ENCODE peak calls at places on chromosomes 12 and 14, in four cellular contexts. J is lung, F is tibial artery, U is left ventricle myocardium inferior. V is an unnamed sample.
A peak's percentile ranks its signal among the peaks of the same experiment; 100 is the strongest.

GRCh38 chr14:99602054-99602787 is 1.8 kb downstream of the CCDC85C start:
- DNase-seq in U (no peak), J (peak; percentile 41), F (no peak), V (no peak)

GRCh38 chr12:123070267-123071081 is 80.4 kb downstream of the PITPNM2 start:
- DNase-seq in U (no peak), F (no peak), J (no peak), V (no peak)

GRCh38 chr12:109736552-109737108 is 23.0 kb downstream of the FAM222A start:
- DNase-seq in J (no peak), U (peak; percentile 15), F (peak; percentile 16), V (peak; percentile 83)

GRCh38 chr12:124397807-124398577 is 103.1 kb downstream of the RFLNA start:
- DNase-seq in F (peak; percentile 66), U (no peak), J (peak; percentile 58), V (no peak)

GRCh38 chr14:105894978-105895881 is 368.8 kb downstream of the TMEM121 start:
- DNase-seq in U (peak; percentile 11), F (peak; percentile 11), J (no peak), V (no peak)

GRCh38 chr12:43104524-43104923 is 447.5 kb downstream of the ADAMTS20 start:
- DNase-seq in F (no peak), J (no peak), U (no peak), V (no peak)

GRCh38 chr14:63544641-63545234 is 1.6 kb upstream of the PPP2R5E start:
- DNase-seq in F (no peak), U (no peak), J (no peak), V (no peak)

GRCh38 chr12:112091563-112091962 is 17.0 kb downstream of the NAA25 start:
- DNase-seq in U (no peak), J (no peak), F (no peak), V (no peak)

GRCh38 chr12:71948390-71948789 is 9.7 kb downstream of the TPH2 start:
- DNase-seq in F (no peak), U (no peak), J (no peak), V (no peak)

GRCh38 chr12:47190271-47190750 is 110.6 kb upstream of the AMIGO2 start:
- DNase-seq in F (no peak), J (no peak), U (no peak), V (no peak)

GRCh38 chr14:71960620-71961353 is 28.6 kb downstream of the RGS6 start:
- DNase-seq in F (no peak), U (no peak), J (no peak), V (no peak)

GRCh38 chr12:41476499-41476898 is 288.4 kb downstream of the PDZRN4 start:
- DNase-seq in J (no peak), F (no peak), U (no peak), V (no peak)

GRCh38 chr14:36582011-36582873 is at the start of gene NKX2-8:
- DNase-seq in U (no peak), J (no peak), F (no peak), V (no peak)

GRCh38 chr12:69898236-69898635 is 73.2 kb downstream of the MYRFL start:
- DNase-seq in U (no peak), F (no peak), J (no peak), V (no peak)

GRCh38 chr14:54839681-54840080 is 62.9 kb downstream of the GCH1 start:
- DNase-seq in U (no peak), J (peak; percentile 58), F (peak; percentile 82), V (no peak)

GRCh38 chr14:77027538-77028383 is 747 bp downstream of the IRF2BPL start:
- DNase-seq in F (peak; percentile 73), U (peak; percentile 76), J (peak; percentile 74), V (peak; percentile 27)

GRCh38 chr14:106390947-106391346 is 864.6 kb downstream of the TMEM121 start:
- DNase-seq in J (no peak), F (no peak), U (no peak), V (no peak)

GRCh38 chr14:106069786-106070185 is 543.4 kb downstream of the TMEM121 start:
- DNase-seq in F (no peak), J (no peak), U (no peak), V (no peak)

GRCh38 chr12:131091976-131092691 is 138.4 kb downstream of the ADGRD1 start:
- DNase-seq in J (no peak), F (peak; percentile 17), U (no peak), V (no peak)

GRCh38 chr12:92593734-92594402 is 108.9 kb upstream of the PLEKHG7 start:
- DNase-seq in F (peak; percentile 32), U (no peak), J (no peak), V (no peak)

GRCh38 chr14:72457641-72458040 is 436.3 kb downstream of the DPF3 start:
- DNase-seq in U (no peak), F (no peak), J (no peak), V (no peak)

GRCh38 chr12:34304001-34304400 is 281.7 kb downstream of the ALG10 start:
- DNase-seq in J (no peak), F (no peak), U (no peak), V (no peak)

GRCh38 chr14:90140956-90141316 is 79.1 kb downstream of the KCNK13 start:
- DNase-seq in F (no peak), J (no peak), U (no peak), V (no peak)

GRCh38 chr12:45566257-45566656 is 163.2 kb upstream of the ARID2 start:
- DNase-seq in F (no peak), J (no peak), U (no peak), V (no peak)

GRCh38 chr14:69768873-69769272 is 1.9 kb downstream of the SRSF5 start:
- DNase-seq in U (no peak), F (no peak), J (no peak), V (no peak)

GRCh38 chr14:100842799-100843198 is 16.9 kb downstream of the MEG3 start:
- DNase-seq in F (no peak), U (no peak), J (no peak), V (no peak)

GRCh38 chr12:112148031-112148513 is 22.7 kb downstream of the TRAFD1 start:
- DNase-seq in J (no peak), U (no peak), F (no peak), V (no peak)

GRCh38 chr14:48725001-48725734 is 861.0 kb downstream of the RPS29 start:
- DNase-seq in F (no peak), U (no peak), J (no peak), V (no peak)

GRCh38 chr14:48731260-48731659 is 854.9 kb downstream of the RPS29 start:
- DNase-seq in J (no peak), U (no peak), F (no peak), V (no peak)

GRCh38 chr14:48723841-48724495 is 862.2 kb downstream of the RPS29 start:
- DNase-seq in F (no peak), U (no peak), J (no peak), V (no peak)

GRCh38 chr14:48726080-48726642 is 860.0 kb downstream of the RPS29 start:
- DNase-seq in J (no peak), U (no peak), F (no peak), V (no peak)
- H3K27ac ChIP-seq in J (no peak overlapping the region), U (no peak overlapping the region), F (peak overlapping the region; percentile 52), V (no peak overlapping the region)

DNA sequence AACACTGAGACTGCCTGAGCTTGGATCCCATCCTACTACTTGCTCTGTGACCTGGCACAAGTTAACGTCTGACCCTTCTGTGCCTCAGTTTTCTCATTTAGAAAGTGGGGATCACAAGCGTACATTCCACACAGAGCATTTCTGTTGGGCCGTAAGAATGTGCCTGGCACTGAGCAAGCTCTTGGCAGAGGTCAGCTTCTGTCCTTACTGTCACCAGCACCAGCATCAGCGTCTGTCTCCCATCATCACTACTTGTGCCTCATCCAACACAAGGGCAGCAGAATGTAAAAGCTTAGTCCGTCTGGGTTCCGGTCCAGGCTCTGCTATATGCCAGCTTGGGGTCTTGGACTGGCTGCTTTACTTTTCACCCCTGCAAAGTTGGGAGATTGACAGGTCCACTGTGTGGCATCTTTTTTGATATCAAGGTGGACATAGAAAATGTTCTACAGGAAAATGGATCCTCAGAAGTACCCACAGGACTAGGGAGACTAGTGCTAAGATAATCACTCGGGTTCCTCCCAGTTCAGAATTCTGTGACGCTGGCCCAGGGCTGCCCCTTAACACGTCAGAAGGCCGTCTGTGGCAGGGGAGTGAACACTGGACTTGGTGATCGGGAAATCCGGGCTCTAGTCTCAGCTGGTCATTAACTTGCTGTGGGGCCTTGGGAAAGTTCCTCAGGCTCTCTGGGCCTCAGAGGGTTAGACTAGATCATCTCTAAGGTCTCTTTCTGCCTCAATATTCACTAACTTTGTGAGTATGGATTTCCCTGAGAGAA is 65.9 kb downstream of the CACNA1C start:
- DNase-seq in U (no peak), J (no peak), F (no peak), V (no peak)
- H3K27ac ChIP-seq in U (peak overlapping the region; percentile 88), J (peak overlapping the region; percentile 18), F (peak overlapping the region; percentile 83), V (no peak overlapping the region)

GRCh38 chr12:55934343-55934742 is 3.4 kb downstream of the DGKA start:
- DNase-seq in J (no peak), F (no peak), U (no peak), V (no peak)

GRCh38 chr12:55934773-55935172 is 3.8 kb downstream of the DGKA start:
- DNase-seq in J (no peak), U (no peak), F (no peak), V (no peak)

GRCh38 chr12:55933799-55934174 is 2.8 kb downstream of the DGKA start:
- DNase-seq in J (no peak), U (no peak), F (no peak), V (no peak)

GRCh38 chr12:55937956-55938355 is 7.0 kb downstream of the DGKA start:
- DNase-seq in J (no peak), U (no peak), F (no peak), V (no peak)

DNA sequence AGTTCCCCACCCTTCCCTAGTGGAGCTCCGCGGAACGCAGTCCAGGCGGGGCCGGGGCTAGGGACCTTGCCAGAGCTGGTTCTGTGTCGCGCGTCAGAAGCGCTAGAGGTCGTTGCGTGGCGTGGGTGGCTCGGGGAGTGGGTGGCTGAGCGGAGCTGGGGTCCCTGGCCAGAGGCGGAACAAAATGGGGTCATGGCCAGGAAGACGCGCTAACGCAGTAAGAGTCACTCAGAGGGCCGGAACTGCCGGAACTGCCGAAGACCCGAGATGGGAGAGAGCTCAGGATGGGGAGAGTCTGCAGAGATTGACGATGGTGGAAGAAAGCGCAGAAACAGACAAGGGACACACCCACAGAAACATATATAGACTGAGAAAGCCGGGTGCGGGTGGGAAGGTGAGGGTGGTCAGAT is 4.8 kb downstream of the DGKA start:
- DNase-seq in F (no peak), J (no peak), U (peak; percentile 54), V (no peak)
- H3K27ac ChIP-seq in F (no peak overlapping the region), J (peak overlapping the region; percentile 17), U (peak overlapping the region; percentile 71), V (no peak overlapping the region)

GRCh38 chr12:57092529-57092862 is 3.6 kb downstream of the NAB2 start:
- DNase-seq in F (no peak), J (no peak), U (no peak), V (no peak)

GRCh38 chr12:57091633-57092528 is 3.0 kb downstream of the NAB2 start:
- DNase-seq in F (no peak), J (no peak), U (no peak), V (no peak)

GRCh38 chr12:57094194-57095160 is 5.6 kb downstream of the NAB2 start:
- DNase-seq in U (no peak), F (no peak), J (no peak), V (no peak)

GRCh38 chr12:57093412-57094193 is 4.7 kb downstream of the NAB2 start:
- DNase-seq in U (peak; percentile 75), J (peak; percentile 77), F (peak; percentile 77), V (peak; percentile 77)

DNA sequence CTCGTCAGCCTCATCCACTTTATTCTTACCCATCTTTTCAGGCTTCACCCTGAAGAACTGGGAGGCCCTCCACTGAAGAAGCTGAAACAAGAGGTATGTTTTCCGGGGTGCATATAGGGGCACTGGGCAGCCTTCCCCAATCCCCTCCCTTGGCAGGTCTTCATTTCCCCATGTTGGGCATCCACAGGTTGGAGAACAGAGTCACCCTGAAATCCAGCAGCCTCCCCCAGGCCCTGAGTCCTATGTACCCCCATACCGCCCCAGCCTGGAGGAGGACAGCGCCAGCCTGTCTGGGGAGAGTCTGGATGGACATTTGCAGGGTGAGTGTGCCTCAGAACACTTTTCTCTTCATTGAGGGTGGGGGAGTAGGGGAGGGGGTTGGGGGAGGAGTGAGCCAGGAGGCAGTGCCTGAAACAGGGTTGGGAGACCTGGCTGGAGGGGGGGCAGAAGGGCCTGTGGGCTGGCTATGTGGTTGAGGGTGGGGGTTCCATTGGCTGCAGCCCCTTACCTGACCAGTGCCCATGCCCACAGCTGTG is 4.0 kb downstream of the NAB2 start:
- DNase-seq in U (no peak), J (no peak), F (no peak), V (no peak)
- H3K27ac ChIP-seq in U (peak overlapping the region; percentile 72), J (peak overlapping the region; percentile 33), F (peak overlapping the region; percentile 99), V (peak overlapping the region; percentile 74)

V was measured in neuronal stem cell.